ENCODE peak calls at places on chromosomes 3 and 15, in ten cellular contexts. H is fibroblast of pulmonary artery; F is Peyer's patch; Q is CD4-positive, alpha-beta T cell; Z is tibial artery; A is cardiac muscle cell; V is uterus; K is nephron progenitor cell; I is brain microvascular endothelial cell; W is NB4. O is an unnamed sample.

GRCh38 chr15:48555244-48555804 is 90.2 kb downstream of the FBN1 start:
- DNase-seq in K (no peak), F (no peak), Q (no peak), V (no peak), I (peak; percentile 96), A (peak; percentile 66), W (no peak), H (no peak), Z (no peak), O (no peak)

GRCh38 chr3:73484656-73485248 is 140.0 kb downstream of the PDZRN3 start:
- DNase-seq in Z (no peak), V (no peak), A (no peak), K (no peak), F (no peak), I (no peak), Q (no peak), H (peak; percentile 16), W (no peak), O (no peak)

GRCh38 chr15:70014860-70015490 is 82.7 kb downstream of the TLE3 start:
- DNase-seq in Z (no peak), K (peak; percentile 31), I (no peak), V (no peak), A (no peak), H (no peak), F (peak; percentile 43), W (peak; percentile 24), Q (no peak), O (no peak)

GRCh38 chr3:146682176-146682575 is 77.0 kb upstream of the PLSCR5 start:
- DNase-seq in H (peak; percentile 3), F (no peak), K (no peak), I (peak; percentile 20), W (no peak), Z (no peak), Q (no peak), A (no peak), V (no peak), O (no peak)

GRCh38 chr15:69834756-69835155 is 263.0 kb downstream of the TLE3 start:
- DNase-seq in A (peak; percentile 52), H (no peak), V (no peak), F (no peak), W (no peak), Q (no peak), Z (no peak), K (no peak), I (no peak), O (no peak)

GRCh38 chr3:5756443-5756842 is 568.9 kb downstream of the EDEM1 start:
- DNase-seq in F (no peak), V (no peak), H (no peak), Z (no peak), W (no peak), I (no peak), K (no peak), A (no peak), Q (no peak), O (no peak)

GRCh38 chr3:123076496-123077418 is 9.9 kb downstream of the PDIA5 start:
- DNase-seq in A (no peak), V (peak; percentile 51), F (no peak), W (no peak), K (no peak), I (no peak), Z (peak; percentile 92), Q (no peak), H (no peak), O (no peak)

GRCh38 chr15:29952245-29952644 is 130.0 kb upstream of the TJP1 start:
- DNase-seq in K (no peak), Z (no peak), W (no peak), I (no peak), A (no peak), Q (no peak), V (no peak), F (no peak), H (no peak), O (no peak)

GRCh38 chr3:122101646-122102045 is 46.5 kb downstream of the CD86 start:
- DNase-seq in I (peak; percentile 14), Z (no peak), V (no peak), Q (no peak), H (peak; percentile 49), K (no peak), W (peak; percentile 81), A (peak; percentile 73), F (no peak), O (no peak)

GRCh38 chr3:99645277-99646106 is 7.1 kb downstream of the COL8A1 start:
- DNase-seq in Z (no peak), I (peak; percentile 52), F (no peak), Q (no peak), K (peak; percentile 28), H (peak; percentile 87), A (peak; percentile 85), W (peak; percentile 28), V (no peak), O (no peak)

GRCh38 chr3:153173758-153174516 is 11.9 kb downstream of the RAP2B start:
- DNase-seq in I (peak; percentile 60), Q (no peak), K (no peak), Z (no peak), A (peak; percentile 44), F (no peak), H (peak; percentile 37), V (no peak), W (no peak), O (no peak)

GRCh38 chr15:81480645-81481053 is 106.6 kb upstream of the TMC3 start:
- DNase-seq in F (no peak), Z (no peak), A (peak; percentile 75), I (peak; percentile 69), Q (no peak), V (peak; percentile 17), K (peak; percentile 49), W (peak; percentile 73), H (peak; percentile 77), O (peak; percentile 66)

DNA sequence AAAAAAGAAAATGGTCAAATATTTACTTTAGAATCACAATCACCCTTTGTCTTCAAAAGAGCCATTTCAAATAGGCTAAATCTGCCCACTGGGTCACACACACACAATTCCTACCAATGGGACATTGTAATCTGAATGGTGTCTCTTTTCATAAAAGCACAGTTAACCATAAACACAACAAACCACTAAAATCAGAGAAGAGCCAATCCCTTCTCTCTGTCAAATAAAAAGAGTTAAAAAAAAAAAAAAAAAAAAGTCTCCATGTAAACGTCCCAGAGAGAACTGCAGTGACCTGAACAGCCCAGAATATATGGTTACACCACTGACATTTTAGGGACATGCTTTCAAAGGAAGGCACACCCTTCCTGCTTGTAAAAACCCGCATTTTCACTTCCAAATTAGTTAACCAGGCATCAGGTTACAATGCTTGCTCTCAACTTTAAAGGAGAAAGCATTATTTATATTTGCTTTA is 63.7 kb downstream of the PRICKLE2 start:
- DNase-seq in K (no peak), I (no peak), H (no peak), Z (no peak), Q (no peak), W (no peak), F (no peak), A (no peak), V (no peak), O (no peak)
- TF ChIP-seq CTCF in K (no peak), I (no peak), H (no peak), Z (no peak), Q (no peak), W (no peak), F (no peak), A (no peak), V (no peak), O (no peak)

DNA sequence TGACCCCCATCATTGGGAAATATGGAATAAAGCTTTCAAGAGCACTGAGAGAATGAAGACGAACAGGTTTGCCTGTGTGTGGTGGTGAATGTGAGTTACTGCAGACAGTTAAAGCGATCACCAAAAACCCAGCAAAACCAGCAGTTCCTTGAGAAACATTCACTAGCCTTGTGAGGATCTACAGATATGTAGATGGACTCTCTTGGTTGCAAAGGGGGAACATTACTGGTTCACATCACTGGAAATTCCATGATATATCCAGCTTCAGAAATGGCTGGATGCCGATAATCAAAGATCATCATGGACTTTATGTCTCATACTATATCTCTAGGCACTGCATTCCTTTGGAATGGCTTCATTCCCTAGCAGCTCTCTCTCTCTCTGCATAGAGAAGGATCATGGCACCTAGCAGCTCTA is 10.2 kb upstream of the HERC1 start:
- DNase-seq in Q (no peak), F (no peak), Z (no peak), I (peak; percentile 59), A (peak; percentile 18), V (no peak), W (no peak), K (no peak), H (peak; percentile 46), O (no peak)
- TF ChIP-seq CTCF in Q (no peak), F (no peak), Z (no peak), I (peak; percentile 27), A (no peak), V (no peak), W (no peak), K (no peak), H (no peak), O (peak; percentile 39)

GRCh38 chr3:36992806-36993325 is at the start of gene EPM2AIP1:
- DNase-seq in V (no peak), W (peak; percentile 99), Z (peak; percentile 100), Q (no peak), F (peak; percentile 94), K (peak; percentile 80), I (no peak), A (no peak), H (no peak), O (no peak)
- TF ChIP-seq CTCF in V (peak; percentile 29), W (no peak), Z (peak; percentile 37), Q (peak; percentile 22), F (peak; percentile 53), K (peak; percentile 14), I (peak; percentile 32), A (no peak), H (peak; percentile 6), O (peak; percentile 58)

DNA sequence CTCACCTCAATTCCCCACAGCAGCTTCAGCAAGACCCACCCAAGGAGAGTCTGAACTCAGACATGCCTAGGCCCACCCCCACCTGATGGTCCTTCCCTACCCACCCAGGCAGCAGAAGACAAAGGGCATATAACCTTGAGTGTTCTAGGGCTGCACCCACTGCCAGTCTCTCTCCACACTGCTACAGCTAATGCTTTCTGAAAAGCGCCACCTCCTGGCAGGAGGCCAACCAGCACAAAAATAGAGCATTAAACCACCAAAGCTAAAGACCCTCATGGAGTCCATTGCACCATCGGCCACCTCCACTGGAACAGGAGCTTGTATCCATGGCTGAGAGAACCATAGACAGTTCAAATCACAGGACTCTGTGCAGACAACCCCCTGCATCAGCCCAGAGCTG is 11.3 kb upstream of the RPL39L start:
- DNase-seq in A (no peak), Q (peak; percentile 68), Z (no peak), I (no peak), K (no peak), W (peak; percentile 49), H (no peak), F (no peak), V (no peak), O (peak; percentile 23)
- TF ChIP-seq CTCF in A (peak; percentile 7), Q (peak; percentile 34), Z (no peak), I (peak; percentile 46), K (no peak), W (peak; percentile 37), H (no peak), F (peak; percentile 20), V (no peak), O (peak; percentile 50)

GRCh38 chr15:63504979-63505841 is 817 bp downstream of the USP3 start:
- DNase-seq in Z (peak; percentile 79), A (peak; percentile 52), K (peak; percentile 71), I (peak; percentile 45), W (peak; percentile 82), F (peak; percentile 76), V (peak; percentile 53), Q (peak; percentile 31), H (peak; percentile 57), O (peak; percentile 43)
- TF ChIP-seq CTCF in Z (peak; percentile 22), A (peak; percentile 14), K (no peak), I (peak; percentile 42), W (no peak), F (peak; percentile 57), V (peak; percentile 19), Q (peak; percentile 9), H (peak; percentile 23), O (peak; percentile 44)

O was measured in neural crest cell.